ENCODE peak calls at places on chromosomes 7 and 10, in six cellular contexts. V is testis; O is CD8-positive, alpha-beta T cell; Y is CD4-positive, alpha-beta T cell; F is pancreas; D is body of pancreas. M is an unnamed sample.

GRCh38 chr10:8311526-8312070 is 257.1 kb downstream of the GATA3 start:
- DNase-seq in F (no peak), Y (no peak), O (no peak), D (no peak), V (no peak), M (no peak)

GRCh38 chr7:28330384-28331070 is 81.8 kb upstream of the CREB5 start:
- DNase-seq in Y (no peak), D (no peak), V (no peak), F (no peak), O (no peak), M (no peak)

GRCh38 chr10:68636335-68636734 is 76.2 kb downstream of the TET1 start:
- DNase-seq in D (no peak), Y (no peak), O (no peak), V (no peak), F (no peak), M (no peak)

GRCh38 chr7:40057292-40057691 is 77.1 kb downstream of the MPLKIP start:
- DNase-seq in D (no peak), O (no peak), Y (no peak), V (peak), F (no peak), M (no peak)

GRCh38 chr10:97171001-97171400 is 14.8 kb downstream of the SLIT1 start:
- DNase-seq in V (no peak), O (no peak), Y (no peak), D (no peak), F (no peak), M (no peak)

GRCh38 chr10:75622503-75622902 is 191.1 kb downstream of the LRMDA start:
- DNase-seq in V (no peak), D (no peak), O (no peak), Y (no peak), F (no peak), M (no peak)

GRCh38 chr10:126049741-126050140 is 153.4 kb downstream of the FANK1 start:
- DNase-seq in V (no peak), Y (no peak), D (no peak), F (no peak), O (no peak), M (no peak)

GRCh38 chr7:44100458-44101303 is 3.5 kb upstream of the AEBP1 start:
- DNase-seq in V (no peak), D (no peak), F (no peak), Y (no peak), O (no peak), M (no peak)

GRCh38 chr7:42456267-42456666 is 219.3 kb upstream of the GLI3 start:
- DNase-seq in F (no peak), V (no peak), O (no peak), D (no peak), Y (no peak), M (no peak)

GRCh38 chr7:65554-65953 is 126.8 kb upstream of the FAM20C start:
- DNase-seq in Y (no peak), O (no peak), D (peak), F (no peak), V (no peak), M (no peak)

M was measured in T-helper 22 cell.